ENCODE peak calls at places on chromosomes 16 and 17, in eight cellular contexts. K is AG04449, R is kidney epithelial cell, J is hepatocyte, T is AG04450, F is HCT116, H is lower leg skin, E is stomach. S is an unnamed sample.

GRCh38 chr17:73430848-73431247 is 119.0 kb upstream of the CDC42EP4 start:
- DNase-seq in K (no peak), T (no peak), J (no peak), F (no peak), E (no peak), H (no peak), R (no peak), S (no peak)

GRCh38 chr17:20999044-20999573 is 43.7 kb downstream of the USP22 start:
- DNase-seq in R (no peak), E (no peak), T (no peak), H (no peak), K (no peak), F (no peak), J (peak), S (peak)

GRCh38 chr16:10968509-10968908 is 24.1 kb downstream of the CLEC16A start:
- DNase-seq in K (no peak), E (no peak), R (no peak), T (no peak), H (no peak), F (no peak), J (no peak), S (no peak)

GRCh38 chr16:22734313-22734869 is 79.6 kb upstream of the HS3ST2 start:
- DNase-seq in F (no peak), E (peak), H (no peak), J (no peak), K (no peak), T (no peak), R (no peak), S (no peak)

GRCh38 chr17:28937044-28937729 is 14.1 kb downstream of the PHF12 start:
- DNase-seq in R (no peak), J (no peak), F (no peak), K (no peak), H (no peak), E (no peak), T (no peak), S (peak)

GRCh38 chr17:27982688-27983087 is 59.8 kb upstream of the NLK start:
- DNase-seq in H (no peak), K (no peak), F (no peak), R (no peak), T (no peak), J (peak), E (no peak), S (peak)

GRCh38 chr17:64718058-64718457 is 56.0 kb upstream of the SMURF2 start:
- DNase-seq in H (no peak), T (no peak), F (no peak), J (no peak), R (no peak), K (no peak), E (no peak), S (no peak)

GRCh38 chr16:64362193-64362592 is 759.7 kb downstream of the CDH11 start:
- DNase-seq in K (no peak), J (no peak), R (peak), E (no peak), H (no peak), T (no peak), F (no peak), S (no peak)

GRCh38 chr17:76368545-76368944 is 14.8 kb upstream of the PRPSAP1 start:
- DNase-seq in E (no peak), H (no peak), F (no peak), T (no peak), K (no peak), J (no peak), R (no peak), S (no peak)

GRCh38 chr17:56960596-56961538 is at the start of gene COIL:
- DNase-seq in T (peak), E (peak), H (peak), F (peak), J (peak), R (peak), K (peak), S (peak)

GRCh38 chr16:56042416-56042815 is 148.9 kb upstream of the GNAO1 start:
- DNase-seq in H (no peak), K (no peak), E (no peak), R (no peak), J (no peak), F (no peak), T (no peak), S (peak)

GRCh38 chr16:6663668-6664067 is 669.0 kb upstream of the RBFOX1 start:
- DNase-seq in T (no peak), F (no peak), J (no peak), R (no peak), E (no peak), H (no peak), K (no peak), S (no peak)

GRCh38 chr16:21637032-21637968 is 15.1 kb downstream of the IGSF6 start:
- DNase-seq in T (no peak), F (no peak), E (no peak), K (no peak), J (no peak), R (no peak), H (no peak), S (no peak)

GRCh38 chr17:78889525-78889924 is 13.5 kb downstream of the CEP295NL start:
- DNase-seq in J (no peak), E (no peak), K (no peak), H (no peak), R (no peak), F (no peak), T (no peak), S (no peak)

GRCh38 chr17:2040942-2041560 is 771 bp upstream of the OVCA2 start:
- DNase-seq in J (no peak), T (no peak), R (no peak), H (no peak), F (no peak), E (no peak), K (no peak), S (no peak)

GRCh38 chr16:57260294-57260929 is 15.4 kb downstream of the ARL2BP start:
- DNase-seq in T (peak), H (no peak), F (no peak), R (peak), J (peak), E (peak), K (no peak), S (peak)

GRCh38 chr16:85146922-85147651 is 34.8 kb upstream of the CIBAR2 start:
- DNase-seq in R (no peak), J (no peak), F (no peak), T (no peak), H (no peak), E (no peak), K (no peak), S (no peak)

GRCh38 chr16:4586297-4586696 is 28.4 kb downstream of the UBALD1 start:
- DNase-seq in F (no peak), K (no peak), J (no peak), E (no peak), R (no peak), T (no peak), H (no peak), S (peak)

GRCh38 chr17:63774141-63774981 is at the start of gene DDX42:
- DNase-seq in T (no peak), R (no peak), H (peak), F (no peak), J (peak), E (peak), K (no peak), S (peak)

GRCh38 chr16:30927789-30928378 is 4.5 kb downstream of the FBXL19 start:
- DNase-seq in F (peak), R (no peak), H (peak), J (peak), E (no peak), T (no peak), K (no peak), S (peak)

GRCh38 chr17:17587614-17588336 is 3.7 kb downstream of the PEMT start:
- DNase-seq in F (no peak), H (no peak), K (no peak), R (no peak), E (no peak), J (no peak), T (no peak), S (no peak)

GRCh38 chr16:4388275-4389021 is 16.8 kb downstream of the VASN start:
- DNase-seq in J (no peak), F (no peak), H (no peak), T (no peak), R (no peak), E (no peak), K (no peak), S (peak)

GRCh38 chr16:89193021-89193575 is 7.2 kb downstream of the SLC22A31 start:
- DNase-seq in J (peak), F (peak), H (no peak), T (no peak), R (no peak), E (peak), K (peak), S (peak)

GRCh38 chr17:43999024-43999423 is 5.4 kb upstream of the NAGS start:
- DNase-seq in F (no peak), J (no peak), K (no peak), T (no peak), R (no peak), H (no peak), E (no peak), S (no peak)

GRCh38 chr17:43994272-43995149 is 9.9 kb upstream of the NAGS start:
- DNase-seq in K (no peak), J (peak), R (no peak), T (no peak), F (no peak), H (peak), E (peak), S (peak)

GRCh38 chr17:43992641-43993040 is 11.8 kb upstream of the NAGS start:
- DNase-seq in T (no peak), R (no peak), J (no peak), H (no peak), K (no peak), E (no peak), F (no peak), S (no peak)

GRCh38 chr17:43998552-43998951 is 5.9 kb upstream of the NAGS start:
- DNase-seq in F (no peak), T (no peak), R (no peak), J (no peak), E (no peak), K (no peak), H (no peak), S (no peak)

GRCh38 chr17:43995150-43995471 is 9.3 kb upstream of the NAGS start:
- DNase-seq in F (no peak), J (no peak), K (no peak), T (no peak), E (no peak), H (no peak), R (no peak), S (no peak)
- H3K4me3 ChIP-seq in F (no peak), J (no peak), K (no peak), T (no peak), E (no peak), H (no peak), R (no peak), S (peak)

DNA sequence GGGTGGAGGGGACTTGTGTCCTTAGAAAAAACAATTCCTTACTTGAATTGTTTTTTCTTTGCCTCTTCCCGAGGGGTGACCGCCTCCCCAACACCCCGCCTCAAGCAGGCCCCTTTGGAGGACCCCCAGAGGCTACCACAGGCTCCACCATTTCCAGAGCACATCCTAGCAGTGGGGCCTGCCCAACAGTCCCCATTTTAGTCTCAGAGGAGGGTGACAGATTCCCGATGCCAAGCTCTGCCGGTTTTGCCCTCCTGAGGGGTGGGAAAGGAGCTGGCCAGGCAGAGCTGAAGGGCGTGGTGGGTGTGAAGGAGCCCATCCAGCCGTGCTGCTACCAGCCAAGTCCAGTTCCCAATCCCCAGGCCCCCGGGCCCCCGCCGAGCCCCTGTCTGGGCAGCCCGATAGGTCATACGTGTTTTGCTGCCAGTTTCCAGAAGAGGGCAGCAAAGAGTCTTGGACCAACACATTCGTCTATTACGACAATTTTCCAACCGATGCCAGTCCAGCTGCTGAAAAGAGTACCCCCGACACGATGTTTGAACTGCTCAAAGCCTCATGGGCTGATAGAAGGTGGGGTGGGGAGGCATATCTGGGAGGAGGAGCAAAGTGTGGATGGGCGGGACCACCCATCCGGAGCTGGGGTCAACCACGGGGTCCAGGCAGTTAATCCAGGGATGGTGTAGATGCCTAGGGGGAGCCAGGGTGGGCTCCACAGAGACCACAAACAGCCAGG is 18.8 kb upstream of the GAA start:
- DNase-seq in T (peak), K (no peak), R (no peak), F (peak), E (peak), H (peak), J (peak), S (peak)
- H3K4me3 ChIP-seq in T (no peak), K (peak), R (no peak), F (peak), E (peak), H (no peak), J (no peak), S (no peak)

GRCh38 chr17:74520790-74521480 is 10.3 kb downstream of the CD300LB start:
- DNase-seq in E (peak), H (peak), J (no peak), R (no peak), F (no peak), T (no peak), K (no peak), S (no peak)
- H3K4me3 ChIP-seq in E (no peak), H (no peak), J (no peak), R (no peak), F (no peak), T (no peak), K (no peak), S (no peak)

GRCh38 chr17:71828182-71828596 is 292.6 kb upstream of the SOX9 start:
- DNase-seq in T (no peak), R (no peak), H (no peak), K (no peak), J (no peak), F (no peak), E (no peak), S (peak)
- H3K4me3 ChIP-seq in T (no peak), R (no peak), H (no peak), K (no peak), J (no peak), F (no peak), E (no peak), S (no peak)

DNA sequence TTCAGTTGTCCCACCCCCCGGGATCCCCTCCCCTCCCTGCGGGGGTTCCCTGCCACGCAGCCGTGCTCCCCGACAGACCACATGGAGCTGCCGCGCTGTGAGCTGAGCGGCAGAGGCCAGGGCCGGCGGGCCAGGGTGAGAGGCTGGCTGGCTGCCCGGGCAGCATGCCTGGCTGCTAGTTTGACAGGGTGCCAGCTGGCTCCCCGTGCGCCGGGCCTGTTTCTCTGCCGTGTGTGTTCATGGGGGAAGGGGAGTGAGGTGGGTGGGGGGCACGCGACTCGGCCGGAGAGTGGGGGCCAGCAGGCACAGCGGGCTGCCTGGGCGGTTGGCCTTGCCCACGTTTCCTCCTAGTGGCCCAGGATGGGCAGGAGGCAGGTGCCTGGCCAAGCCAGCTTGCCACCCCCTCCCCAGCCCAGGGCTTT is 34.1 kb downstream of the BAHCC1 start:
- DNase-seq in H (no peak), K (no peak), F (no peak), J (peak), E (peak), T (peak), R (no peak), S (no peak)
- H3K4me3 ChIP-seq in H (no peak), K (no peak), F (no peak), J (no peak), E (peak), T (no peak), R (no peak), S (no peak)

DNA sequence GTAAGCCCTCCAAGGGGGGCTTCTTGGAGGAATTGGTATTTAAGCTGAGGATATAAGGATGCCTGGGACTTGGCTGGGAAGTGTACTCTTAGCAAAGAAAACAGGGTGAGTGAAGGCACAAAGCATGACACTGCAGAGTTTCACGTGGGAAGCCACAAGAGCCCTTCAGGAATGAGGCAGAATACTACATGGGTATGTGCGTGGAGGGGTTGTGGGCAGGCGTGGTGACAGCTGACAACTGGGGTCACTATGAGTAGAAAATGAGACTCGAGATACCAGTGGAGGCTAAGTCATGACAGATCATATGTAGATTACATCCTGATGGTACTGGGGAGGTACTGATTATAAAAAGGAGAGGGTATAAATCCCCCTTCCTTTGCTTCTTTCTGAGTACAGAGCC is 78.1 kb upstream of the XYLT1 start:
- DNase-seq in H (no peak), J (no peak), E (no peak), K (no peak), T (no peak), F (no peak), R (no peak), S (no peak)
- H3K4me3 ChIP-seq in H (no peak), J (no peak), E (no peak), K (no peak), T (no peak), F (no peak), R (no peak), S (no peak)